ENCODE peak calls at places on chromosome X, in eight cellular contexts. G is T-helper 1 cell, W is lower leg skin, D is activated T-helper 1 cell treated with Interleukin-2 at 50 U/mL for 16 hours, S is astrocyte, R is EL, H is neural crest cell, U is anterior cingulate cortex. E is an unnamed sample.

GRCh38 chrX:24479924-24480722 is 15.0 kb downstream of the PDK3 start:
- DNase-seq in R (no peak), D (peak; percentile 59), H (no peak), S (no peak), G (peak; percentile 71), U (no peak), W (no peak), E (no peak)

GRCh38 chrX:68059469-68059868 is 373.8 kb downstream of the OPHN1 start:
- DNase-seq in U (no peak), D (no peak), R (peak; percentile 4), H (no peak), G (no peak), S (no peak), W (no peak), E (no peak)

GRCh38 chrX:104335765-104336164 is 81.0 kb upstream of the ESX1 start:
- DNase-seq in S (peak; percentile 94), H (no peak), R (peak; percentile 82), W (no peak), U (no peak), G (no peak), D (no peak), E (no peak)

GRCh38 chrX:139890991-139891700 is 41.7 kb downstream of the ATP11C start:
- DNase-seq in D (no peak), W (no peak), S (peak; percentile 70), U (no peak), G (no peak), R (peak; percentile 79), H (no peak), E (no peak)

GRCh38 chrX:65463550-65463949 is 71.0 kb downstream of the LAS1L start:
- DNase-seq in S (peak; percentile 39), W (no peak), U (no peak), R (peak; percentile 49), D (no peak), H (no peak), G (no peak), E (no peak)

GRCh38 chrX:33379839-33380238 is 168.5 kb upstream of the DMD start:
- DNase-seq in D (no peak), H (no peak), U (no peak), R (no peak), W (no peak), G (no peak), S (no peak), E (no peak)

GRCh38 chrX:46573896-46574336 is 351 bp downstream of the CHST7 start:
- DNase-seq in D (peak; percentile 55), S (peak; percentile 49), G (peak; percentile 72), H (peak; percentile 10), W (peak; percentile 88), R (peak; percentile 60), U (no peak), E (no peak)

GRCh38 chrX:41090568-41091238 is 5.5 kb downstream of the USP9X start:
- DNase-seq in H (no peak), W (no peak), R (no peak), G (no peak), S (no peak), U (no peak), D (no peak), E (no peak)

GRCh38 chrX:40107291-40108083 is 9.7 kb upstream of the BCOR start:
- DNase-seq in W (peak; percentile 94), U (peak; percentile 62), S (no peak), G (no peak), R (peak; percentile 64), H (no peak), D (no peak), E (peak; percentile 43)

GRCh38 chrX:69158166-69159040 is 6.8 kb downstream of the PJA1 start:
- DNase-seq in R (peak; percentile 70), S (peak; percentile 61), G (peak; percentile 6), D (no peak), H (no peak), W (peak; percentile 83), U (peak; percentile 37), E (no peak)

GRCh38 chrX:107571296-107571998 is 56.9 kb upstream of the PRPS1 start:
- DNase-seq in G (no peak), R (peak; percentile 91), S (peak; percentile 96), W (no peak), U (no peak), H (no peak), D (no peak), E (no peak)

GRCh38 chrX:6384391-6384790 is 150.5 kb downstream of the VCX3A start:
- DNase-seq in S (no peak), R (no peak), W (no peak), D (no peak), G (no peak), H (no peak), U (peak; percentile 0), E (peak; percentile 8)

GRCh38 chrX:675896-676295 is 45.3 kb downstream of the SHOX start:
- DNase-seq in U (no peak), R (no peak), H (peak; percentile 35), W (no peak), S (no peak), D (no peak), G (no peak), E (no peak)

GRCh38 chrX:134377537-134377936 is 82.4 kb upstream of the HPRT1 start:
- DNase-seq in S (peak; percentile 36), G (no peak), U (no peak), R (peak; percentile 43), H (no peak), W (no peak), D (no peak), E (no peak)

E was measured in midbrain.